ENCODE peak calls at places on chromosomes 4 and X, in nine cellular contexts. E is foreskin fibroblast; S is ascending aorta; Y is neural progenitor cell; Z is kidney epithelial cell; T is brain microvascular endothelial cell; W is AG04449; J is CD8-positive, alpha-beta T cell; N is neural crest cell. B is an unnamed sample.

GRCh38 chrX:13092455-13092941 is 48.1 kb upstream of the FAM9C start:
- DNase-seq in E (no peak), S (peak; percentile 26), Y (no peak), Z (no peak), T (no peak), W (no peak), J (peak; percentile 89), N (no peak), B (peak; percentile 32)

GRCh38 chrX:66751136-66751782 is 112.4 kb upstream of the EDA2R start:
- DNase-seq in E (no peak), S (no peak), Y (no peak), Z (no peak), T (no peak), W (no peak), J (no peak), N (no peak), B (no peak)

GRCh38 chr4:147831452-147832192 is 99.7 kb downstream of the ARHGAP10 start:
- DNase-seq in E (peak; percentile 93), S (peak; percentile 37), Y (no peak), Z (peak; percentile 79), T (peak; percentile 87), W (peak; percentile 45), J (no peak), N (no peak), B (no peak)

GRCh38 chr4:38190717-38191178 is 230.6 kb downstream of the PTTG2 start:
- DNase-seq in E (peak; percentile 85), S (no peak), Y (peak; percentile 10), Z (peak; percentile 74), T (peak; percentile 33), W (peak; percentile 54), J (no peak), N (peak; percentile 30), B (no peak)

GRCh38 chr4:37666625-37667071 is 19.5 kb downstream of the RELL1 start:
- DNase-seq in E (peak; percentile 88), S (no peak), Y (no peak), Z (peak; percentile 96), T (peak; percentile 86), W (no peak), J (no peak), N (no peak), B (no peak)

GRCh38 chr4:175947117-175947722 is 118.4 kb upstream of the WDR17 start:
- DNase-seq in E (peak; percentile 18), S (no peak), Y (peak; percentile 6), Z (no peak), T (peak; percentile 16), W (peak; percentile 1), J (no peak), N (no peak), B (peak; percentile 22)

GRCh38 chr4:85431156-85431555 is 43.8 kb upstream of the ARHGAP24 start:
- DNase-seq in E (no peak), S (no peak), Y (no peak), Z (no peak), T (no peak), W (no peak), J (no peak), N (no peak), B (no peak)

GRCh38 chr4:74536557-74536956 is 91.6 kb downstream of the AREG start:
- DNase-seq in E (no peak), S (no peak), Y (no peak), Z (no peak), T (no peak), W (no peak), J (no peak), N (no peak), B (no peak)

GRCh38 chr4:137463377-137464003 is 68.8 kb downstream of the PCDH18 start:
- DNase-seq in E (no peak), S (no peak), Y (no peak), Z (no peak), T (no peak), W (no peak), J (no peak), N (no peak), B (no peak)

GRCh38 chr4:8642651-8643321 is 50.2 kb downstream of the CPZ start:
- DNase-seq in E (no peak), S (no peak), Y (no peak), Z (no peak), T (no peak), W (no peak), J (no peak), N (no peak), B (no peak)

GRCh38 chr4:8644966-8645752 is 52.6 kb downstream of the CPZ start:
- DNase-seq in E (no peak), S (no peak), Y (no peak), Z (no peak), T (no peak), W (no peak), J (no peak), N (no peak), B (no peak)

GRCh38 chr4:8644461-8644891 is 51.9 kb downstream of the CPZ start:
- DNase-seq in E (no peak), S (no peak), Y (peak; percentile 61), Z (no peak), T (no peak), W (no peak), J (no peak), N (no peak), B (no peak)

GRCh38 chr4:8643441-8643840 is 50.9 kb downstream of the CPZ start:
- DNase-seq in E (no peak), S (no peak), Y (no peak), Z (no peak), T (no peak), W (no peak), J (no peak), N (no peak), B (no peak)

GRCh38 chr4:8643986-8644385 is 51.4 kb downstream of the CPZ start:
- DNase-seq in E (no peak), S (no peak), Y (no peak), Z (no peak), T (no peak), W (no peak), J (no peak), N (no peak), B (no peak)
- TF ChIP-seq CTCF in E (no peak), S (no peak), Y (no peak), Z (no peak), T (no peak), W (no peak), J (no peak), N (no peak), B (no peak)

GRCh38 chr4:150050566-150050965 is 27.7 kb upstream of the DCLK2 start:
- DNase-seq in E (no peak), S (no peak), Y (no peak), Z (no peak), T (no peak), W (no peak), J (no peak), N (no peak), B (no peak)
- TF ChIP-seq CTCF in E (no peak), S (no peak), Y (no peak), Z (no peak), T (no peak), W (no peak), J (no peak), N (no peak), B (no peak)

GRCh38 chr4:182862166-182862875 is 54.9 kb downstream of the DCTD start:
- DNase-seq in E (no peak), S (no peak), Y (peak; percentile 21), Z (no peak), T (no peak), W (no peak), J (no peak), N (no peak), B (no peak)
- TF ChIP-seq CTCF in E (no peak), S (no peak), Y (peak; percentile 12), Z (peak; percentile 42), T (peak; percentile 31), W (no peak), J (no peak), N (peak; percentile 13), B (no peak)

DNA sequence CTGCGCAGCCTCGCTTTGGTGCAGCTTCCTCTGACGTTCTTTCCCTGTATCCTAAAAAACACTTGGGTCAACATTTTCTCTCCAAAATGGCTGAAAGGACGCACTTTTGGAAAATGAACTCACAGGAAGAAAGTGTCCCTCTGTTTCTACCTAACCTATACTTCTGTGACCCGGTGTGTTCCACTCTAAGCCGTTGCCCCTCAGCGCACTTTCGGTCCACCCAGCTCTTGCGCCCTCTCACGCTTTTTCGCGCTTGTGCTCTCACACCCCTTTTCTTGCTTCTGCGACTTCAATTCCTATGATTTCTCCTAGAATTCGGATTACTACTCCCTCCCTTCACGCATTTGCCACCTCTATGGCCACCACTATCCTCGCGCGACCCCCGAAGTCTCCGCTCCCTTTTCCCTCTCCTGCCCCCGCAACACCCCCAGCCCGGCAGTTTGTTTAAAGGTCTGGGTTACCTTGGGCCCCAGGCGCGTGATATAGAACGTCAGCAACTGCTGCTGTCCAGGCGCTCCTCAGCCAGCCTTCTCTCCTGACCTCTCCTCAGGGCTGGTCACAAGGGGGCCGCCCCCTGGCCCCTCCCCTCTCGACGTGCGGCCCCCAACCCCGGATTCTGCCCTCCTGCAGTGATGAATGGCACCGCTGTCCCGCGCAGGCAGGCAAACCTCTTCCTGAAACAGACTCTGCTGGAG is at the start of gene USP51:
- DNase-seq in E (no peak), S (no peak), Y (peak; percentile 72), Z (no peak), T (peak; percentile 9), W (no peak), J (peak; percentile 18), N (peak; percentile 24), B (peak; percentile 56)
- TF ChIP-seq CTCF in E (no peak), S (no peak), Y (peak; percentile 9), Z (no peak), T (no peak), W (peak; percentile 3), J (no peak), N (peak; percentile 32), B (no peak)

GRCh38 chr4:161419822-161420221 is 744.0 kb downstream of the FSTL5 start:
- DNase-seq in E (no peak), S (no peak), Y (peak; percentile 34), Z (no peak), T (peak; percentile 4), W (no peak), J (no peak), N (no peak), B (no peak)
- TF ChIP-seq CTCF in E (no peak), S (no peak), Y (peak; percentile 29), Z (peak; percentile 15), T (peak; percentile 20), W (no peak), J (no peak), N (peak; percentile 43), B (no peak)

B was measured in GM13976.